ENCODE peak calls at places on chromosomes 16 and 17, in seven cellular contexts. X is neural crest cell; I is B cell; W is GM12878; S is skeletal muscle cell; M is left lung; L is effector memory CD4-positive, alpha-beta T cell. G is an unnamed sample.

GRCh38 chr16:49739381-49739780 is 116.5 kb downstream of the ZNF423 start:
- DNase-seq in X (no peak), I (no peak), W (no peak), S (no peak), M (no peak), L (no peak), G (no peak)

GRCh38 chr16:200388-200787 is 20.1 kb downstream of the HBQ1 start:
- DNase-seq in X (no peak), I (no peak), W (no peak), S (peak; percentile 22), M (no peak), L (no peak), G (no peak)

GRCh38 chr17:10614536-10615155 is 42.5 kb downstream of the MYH3 start:
- DNase-seq in X (peak; percentile 69), I (peak; percentile 39), W (no peak), S (no peak), M (no peak), L (no peak), G (no peak)

GRCh38 chr17:4531988-4532736 is 23.0 kb downstream of the MYBBP1A start:
- DNase-seq in X (no peak), I (no peak), W (no peak), S (no peak), M (no peak), L (no peak), G (no peak)

GRCh38 chr16:50372611-50373344 is 4.0 kb upstream of the BRD7 start:
- DNase-seq in X (no peak), I (no peak), W (no peak), S (peak; percentile 9), M (no peak), L (no peak), G (no peak)

GRCh38 chr17:50349241-50349595 is 3.3 kb downstream of the XYLT2 start:
- DNase-seq in X (no peak), I (no peak), W (no peak), S (no peak), M (no peak), L (no peak), G (no peak)

GRCh38 chr17:2636169-2636930 is 42.9 kb downstream of the PAFAH1B1 start:
- DNase-seq in X (no peak), I (no peak), W (no peak), S (no peak), M (no peak), L (no peak), G (no peak)

GRCh38 chr16:28482026-28482425 is 9.8 kb downstream of the CLN3 start:
- DNase-seq in X (no peak), I (no peak), W (no peak), S (no peak), M (no peak), L (no peak), G (no peak)

GRCh38 chr17:63833026-63833740 is 5.7 kb upstream of the FTSJ3 start:
- DNase-seq in X (no peak), I (no peak), W (no peak), S (no peak), M (no peak), L (no peak), G (no peak)

GRCh38 chr17:81285179-81285878 is 9.8 kb downstream of the SLC38A10 start:
- DNase-seq in X (no peak), I (peak; percentile 39), W (no peak), S (no peak), M (peak; percentile 96), L (peak; percentile 36), G (no peak)

GRCh38 chr17:66855204-66855603 is 20.3 kb downstream of the CACNG5 start:
- DNase-seq in X (no peak), I (no peak), W (no peak), S (no peak), M (no peak), L (no peak), G (no peak)

GRCh38 chr17:51764387-51764971 is 394.0 kb downstream of the CA10 start:
- DNase-seq in X (peak; percentile 45), I (peak; percentile 26), W (peak; percentile 4), S (peak; percentile 1), M (no peak), L (no peak), G (no peak)

GRCh38 chr16:50455288-50455845 is 86.6 kb upstream of the BRD7 start:
- DNase-seq in X (no peak), I (no peak), W (no peak), S (no peak), M (no peak), L (no peak), G (no peak)

GRCh38 chr16:31695667-31696066 is 168.0 kb downstream of the AHSP start:
- DNase-seq in X (no peak), I (peak; percentile 53), W (no peak), S (no peak), M (no peak), L (peak; percentile 46), G (no peak)

GRCh38 chr16:49596119-49596518 is 222.5 kb downstream of the C16orf78 start:
- DNase-seq in X (no peak), I (no peak), W (no peak), S (no peak), M (no peak), L (no peak), G (no peak)

GRCh38 chr17:74704536-74704935 is 8.2 kb downstream of the CD300LF start:
- DNase-seq in X (no peak), I (no peak), W (no peak), S (no peak), M (no peak), L (no peak), G (no peak)

GRCh38 chr17:8019665-8020064 is 17.2 kb downstream of the GUCY2D start:
- DNase-seq in X (no peak), I (no peak), W (no peak), S (no peak), M (peak; percentile 88), L (no peak), G (no peak)

GRCh38 chr17:5680766-5681165 is 96.5 kb upstream of the NLRP1 start:
- DNase-seq in X (no peak), I (no peak), W (no peak), S (no peak), M (no peak), L (no peak), G (no peak)

GRCh38 chr16:28300327-28300726 is 8.0 kb downstream of the SBK1 start:
- DNase-seq in X (no peak), I (no peak), W (no peak), S (no peak), M (no peak), L (no peak), G (no peak)

GRCh38 chr16:28131743-28132393 is 68.4 kb upstream of the GSG1L start:
- DNase-seq in X (no peak), I (no peak), W (no peak), S (no peak), M (no peak), L (no peak), G (no peak)

GRCh38 chr17:32563583-32563982 is 76.8 kb downstream of the CDK5R1 start:
- DNase-seq in X (no peak), I (no peak), W (no peak), S (no peak), M (no peak), L (no peak), G (no peak)

GRCh38 chr16:17512636-17513220 is 42.0 kb upstream of the XYLT1 start:
- DNase-seq in X (no peak), I (no peak), W (no peak), S (no peak), M (no peak), L (no peak), G (no peak)

GRCh38 chr16:76226011-76226410 is 51.2 kb upstream of the CNTNAP4 start:
- DNase-seq in X (no peak), I (no peak), W (no peak), S (peak; percentile 32), M (no peak), L (no peak), G (no peak)

GRCh38 chr17:4966844-4967538 is 626 bp downstream of the SPAG7 start:
- DNase-seq in X (peak; percentile 85), I (peak; percentile 94), W (peak; percentile 100), S (peak; percentile 99), M (peak; percentile 94), L (peak; percentile 93), G (peak; percentile 100)